ENCODE peak calls at places on chromosomes 16 and 17, in ten cellular contexts. One of them, this sample, is unnamed.

GRCh38 chr17:22268912-22269220 is 576.5 kb downstream of the KCNJ18 start:
- DNase-seq in B cell: no peak
- DNase-seq in GM23338: no peak
- DNase-seq in choroid plexus epithelial cell: no peak
- DNase-seq in IMR-90: no peak
- DNase-seq in tibial artery: no peak
- DNase-seq in left ventricle myocardium inferior: no peak
- DNase-seq in AG10803: no peak
- DNase-seq in H1: no peak
- DNase-seq in fibroblast of lung: no peak
- DNase-seq in this sample: no peak

GRCh38 chr16:50671644-50672260 is 9.4 kb downstream of the SNX20 start:
- DNase-seq in B cell: peak
- DNase-seq in GM23338: peak
- DNase-seq in choroid plexus epithelial cell: peak
- DNase-seq in IMR-90: peak
- DNase-seq in tibial artery: no peak
- DNase-seq in left ventricle myocardium inferior: no peak
- DNase-seq in AG10803: no peak
- DNase-seq in H1: no peak
- DNase-seq in fibroblast of lung: no peak
- DNase-seq in this sample: no peak

GRCh38 chr17:29931253-29931932 is 1.4 kb upstream of the SSH2 start:
- DNase-seq in B cell: peak
- DNase-seq in GM23338: peak
- DNase-seq in choroid plexus epithelial cell: peak
- DNase-seq in IMR-90: peak
- DNase-seq in tibial artery: peak
- DNase-seq in left ventricle myocardium inferior: peak
- DNase-seq in AG10803: peak
- DNase-seq in H1: no peak
- DNase-seq in fibroblast of lung: peak
- DNase-seq in this sample: peak

GRCh38 chr16:89246903-89247733 is 29.6 kb downstream of the ZNF778 start:
- DNase-seq in B cell: peak
- DNase-seq in GM23338: peak
- DNase-seq in choroid plexus epithelial cell: peak
- DNase-seq in IMR-90: peak
- DNase-seq in tibial artery: peak
- DNase-seq in left ventricle myocardium inferior: peak
- DNase-seq in AG10803: peak
- DNase-seq in H1: peak
- DNase-seq in fibroblast of lung: peak
- DNase-seq in this sample: peak

GRCh38 chr17:1181769-1182137 is 2.0 kb upstream of the ABR start:
- DNase-seq in B cell: peak
- DNase-seq in GM23338: no peak
- DNase-seq in choroid plexus epithelial cell: peak
- DNase-seq in IMR-90: peak
- DNase-seq in tibial artery: no peak
- DNase-seq in left ventricle myocardium inferior: no peak
- DNase-seq in AG10803: no peak
- DNase-seq in H1: no peak
- DNase-seq in fibroblast of lung: peak
- DNase-seq in this sample: no peak

GRCh38 chr16:80014241-80014939 is 413.9 kb upstream of the MAF start:
- DNase-seq in B cell: no peak
- DNase-seq in GM23338: no peak
- DNase-seq in choroid plexus epithelial cell: no peak
- DNase-seq in IMR-90: no peak
- DNase-seq in tibial artery: no peak
- DNase-seq in left ventricle myocardium inferior: no peak
- DNase-seq in AG10803: peak
- DNase-seq in H1: no peak
- DNase-seq in fibroblast of lung: peak
- DNase-seq in this sample: no peak

GRCh38 chr16:80580109-80580832 is 39.5 kb downstream of the DYNLRB2 start:
- DNase-seq in B cell: peak
- DNase-seq in GM23338: peak
- DNase-seq in choroid plexus epithelial cell: peak
- DNase-seq in IMR-90: peak
- DNase-seq in tibial artery: no peak
- DNase-seq in left ventricle myocardium inferior: no peak
- DNase-seq in AG10803: peak
- DNase-seq in H1: no peak
- DNase-seq in fibroblast of lung: peak
- DNase-seq in this sample: no peak

GRCh38 chr16:77499373-77500285 is 64.8 kb upstream of the ADAMTS18 start:
- DNase-seq in B cell: no peak
- DNase-seq in GM23338: no peak
- DNase-seq in choroid plexus epithelial cell: peak
- DNase-seq in IMR-90: no peak
- DNase-seq in tibial artery: peak
- DNase-seq in left ventricle myocardium inferior: peak
- DNase-seq in AG10803: peak
- DNase-seq in H1: no peak
- DNase-seq in fibroblast of lung: peak
- DNase-seq in this sample: no peak

GRCh38 chr16:4811242-4811641 is 8.8 kb upstream of the ROGDI start:
- DNase-seq in B cell: no peak
- DNase-seq in GM23338: no peak
- DNase-seq in choroid plexus epithelial cell: no peak
- DNase-seq in IMR-90: no peak
- DNase-seq in tibial artery: no peak
- DNase-seq in left ventricle myocardium inferior: no peak
- DNase-seq in AG10803: no peak
- DNase-seq in H1: no peak
- DNase-seq in fibroblast of lung: no peak
- DNase-seq in this sample: no peak

GRCh38 chr17:64554028-64554637 is 47.4 kb downstream of the CEP95 start:
- DNase-seq in B cell: no peak
- DNase-seq in GM23338: no peak
- DNase-seq in choroid plexus epithelial cell: no peak
- DNase-seq in IMR-90: no peak
- DNase-seq in tibial artery: no peak
- DNase-seq in left ventricle myocardium inferior: no peak
- DNase-seq in AG10803: no peak
- DNase-seq in H1: no peak
- DNase-seq in fibroblast of lung: no peak
- DNase-seq in this sample: no peak

GRCh38 chr16:1449201-1449788 is 4.9 kb upstream of the CCDC154 start:
- DNase-seq in B cell: no peak
- DNase-seq in GM23338: no peak
- DNase-seq in choroid plexus epithelial cell: no peak
- DNase-seq in IMR-90: no peak
- DNase-seq in tibial artery: no peak
- DNase-seq in left ventricle myocardium inferior: no peak
- DNase-seq in AG10803: no peak
- DNase-seq in H1: no peak
- DNase-seq in fibroblast of lung: no peak
- DNase-seq in this sample: no peak

GRCh38 chr16:24508614-24509013 is 30.8 kb upstream of the RBBP6 start:
- DNase-seq in B cell: no peak
- DNase-seq in GM23338: no peak
- DNase-seq in choroid plexus epithelial cell: peak
- DNase-seq in IMR-90: peak
- DNase-seq in tibial artery: peak
- DNase-seq in left ventricle myocardium inferior: no peak
- DNase-seq in AG10803: peak
- DNase-seq in H1: no peak
- DNase-seq in fibroblast of lung: peak
- DNase-seq in this sample: no peak

GRCh38 chr17:44541884-44542581 is 15.3 kb upstream of the FZD2 start:
- DNase-seq in B cell: no peak
- DNase-seq in GM23338: peak
- DNase-seq in choroid plexus epithelial cell: no peak
- DNase-seq in IMR-90: no peak
- DNase-seq in tibial artery: no peak
- DNase-seq in left ventricle myocardium inferior: no peak
- DNase-seq in AG10803: no peak
- DNase-seq in H1: no peak
- DNase-seq in fibroblast of lung: no peak
- DNase-seq in this sample: no peak

GRCh38 chr16:46976550-46976949 is 3.1 kb upstream of the DNAJA2 start:
- DNase-seq in B cell: no peak
- DNase-seq in GM23338: no peak
- DNase-seq in choroid plexus epithelial cell: no peak
- DNase-seq in IMR-90: no peak
- DNase-seq in tibial artery: no peak
- DNase-seq in left ventricle myocardium inferior: no peak
- DNase-seq in AG10803: no peak
- DNase-seq in H1: no peak
- DNase-seq in fibroblast of lung: no peak
- DNase-seq in this sample: no peak

GRCh38 chr16:23064642-23065041 is 84.6 kb downstream of the USP31 start:
- DNase-seq in B cell: no peak
- DNase-seq in GM23338: no peak
- DNase-seq in choroid plexus epithelial cell: no peak
- DNase-seq in IMR-90: no peak
- DNase-seq in tibial artery: no peak
- DNase-seq in left ventricle myocardium inferior: no peak
- DNase-seq in AG10803: peak
- DNase-seq in H1: no peak
- DNase-seq in fibroblast of lung: no peak
- DNase-seq in this sample: no peak

GRCh38 chr16:82062645-82063058 is 27.6 kb downstream of the HSD17B2 start:
- DNase-seq in B cell: no peak
- DNase-seq in GM23338: no peak
- DNase-seq in choroid plexus epithelial cell: peak
- DNase-seq in IMR-90: peak
- DNase-seq in tibial artery: no peak
- DNase-seq in left ventricle myocardium inferior: no peak
- DNase-seq in AG10803: peak
- DNase-seq in H1: no peak
- DNase-seq in fibroblast of lung: peak
- DNase-seq in this sample: no peak

GRCh38 chr17:82596316-82596715 is 51.9 kb downstream of the WDR45B start:
- DNase-seq in B cell: no peak
- DNase-seq in GM23338: no peak
- DNase-seq in choroid plexus epithelial cell: no peak
- DNase-seq in IMR-90: no peak
- DNase-seq in tibial artery: no peak
- DNase-seq in left ventricle myocardium inferior: no peak
- DNase-seq in AG10803: no peak
- DNase-seq in H1: no peak
- DNase-seq in fibroblast of lung: no peak
- DNase-seq in this sample: no peak

GRCh38 chr17:78766743-78767294 is 15.3 kb downstream of the CYTH1 start:
- DNase-seq in B cell: no peak
- DNase-seq in GM23338: no peak
- DNase-seq in choroid plexus epithelial cell: no peak
- DNase-seq in IMR-90: no peak
- DNase-seq in tibial artery: no peak
- DNase-seq in left ventricle myocardium inferior: no peak
- DNase-seq in AG10803: no peak
- DNase-seq in H1: no peak
- DNase-seq in fibroblast of lung: no peak
- DNase-seq in this sample: no peak
- TF ChIP-seq CTCF in B cell: no peak
- TF ChIP-seq CTCF in GM23338: no peak
- TF ChIP-seq CTCF in choroid plexus epithelial cell: no peak
- TF ChIP-seq CTCF in IMR-90: no peak
- TF ChIP-seq CTCF in tibial artery: no peak
- TF ChIP-seq CTCF in left ventricle myocardium inferior: no peak
- TF ChIP-seq CTCF in AG10803: no peak
- TF ChIP-seq CTCF in H1: no peak
- TF ChIP-seq CTCF in fibroblast of lung: no peak
- TF ChIP-seq CTCF in this sample: no peak

GRCh38 chr17:61002316-61002736 is 324.7 kb downstream of the BCAS3 start:
- DNase-seq in B cell: peak
- DNase-seq in GM23338: peak
- DNase-seq in choroid plexus epithelial cell: peak
- DNase-seq in IMR-90: peak
- DNase-seq in tibial artery: no peak
- DNase-seq in left ventricle myocardium inferior: no peak
- DNase-seq in AG10803: peak
- DNase-seq in H1: no peak
- DNase-seq in fibroblast of lung: peak
- DNase-seq in this sample: no peak
- TF ChIP-seq CTCF in B cell: peak
- TF ChIP-seq CTCF in GM23338: peak
- TF ChIP-seq CTCF in choroid plexus epithelial cell: peak
- TF ChIP-seq CTCF in IMR-90: peak
- TF ChIP-seq CTCF in tibial artery: peak
- TF ChIP-seq CTCF in left ventricle myocardium inferior: peak
- TF ChIP-seq CTCF in AG10803: peak
- TF ChIP-seq CTCF in H1: no peak
- TF ChIP-seq CTCF in fibroblast of lung: peak
- TF ChIP-seq CTCF in this sample: peak

DNA sequence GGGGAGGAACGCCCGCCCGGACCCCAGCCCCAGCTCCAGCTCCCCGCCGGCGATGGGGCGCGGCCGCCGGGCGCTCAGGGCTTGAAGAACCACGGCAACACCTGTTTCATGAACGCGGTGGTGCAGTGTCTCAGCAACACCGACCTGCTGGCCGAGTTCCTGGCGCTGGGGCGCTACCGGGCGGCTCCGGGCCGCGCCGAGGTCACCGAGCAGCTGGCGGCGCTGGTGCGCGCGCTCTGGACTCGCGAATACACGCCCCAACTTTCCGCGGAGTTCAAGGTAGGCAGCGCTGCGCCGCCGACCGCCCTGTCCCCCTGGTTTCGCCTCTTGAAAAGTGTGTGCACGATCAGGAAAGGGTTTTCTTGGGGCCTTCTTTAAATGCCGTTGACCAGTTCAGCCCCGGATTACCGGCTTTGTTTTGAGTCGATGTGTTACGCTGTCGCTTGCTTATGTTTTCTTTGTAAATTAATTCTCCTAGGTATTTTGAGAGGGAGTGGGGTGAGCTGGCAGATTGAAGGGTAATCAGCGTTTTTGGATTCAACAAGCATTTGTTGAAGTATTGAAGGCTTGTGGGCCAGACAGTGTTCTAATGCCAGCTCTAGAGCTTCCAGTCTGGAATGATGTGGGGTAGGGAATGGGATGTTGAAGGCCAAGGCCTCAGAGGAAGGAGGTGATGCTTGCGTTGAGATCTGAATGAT is 690 bp downstream of the USP43 start:
- DNase-seq in B cell: peak
- DNase-seq in GM23338: peak
- DNase-seq in choroid plexus epithelial cell: peak
- DNase-seq in IMR-90: no peak
- DNase-seq in tibial artery: no peak
- DNase-seq in left ventricle myocardium inferior: peak
- DNase-seq in AG10803: no peak
- DNase-seq in H1: no peak
- DNase-seq in fibroblast of lung: peak
- DNase-seq in this sample: no peak
- TF ChIP-seq CTCF in B cell: no peak
- TF ChIP-seq CTCF in GM23338: no peak
- TF ChIP-seq CTCF in choroid plexus epithelial cell: no peak
- TF ChIP-seq CTCF in IMR-90: no peak
- TF ChIP-seq CTCF in tibial artery: no peak
- TF ChIP-seq CTCF in left ventricle myocardium inferior: no peak
- TF ChIP-seq CTCF in AG10803: no peak
- TF ChIP-seq CTCF in H1: peak
- TF ChIP-seq CTCF in fibroblast of lung: no peak
- TF ChIP-seq CTCF in this sample: no peak

DNA sequence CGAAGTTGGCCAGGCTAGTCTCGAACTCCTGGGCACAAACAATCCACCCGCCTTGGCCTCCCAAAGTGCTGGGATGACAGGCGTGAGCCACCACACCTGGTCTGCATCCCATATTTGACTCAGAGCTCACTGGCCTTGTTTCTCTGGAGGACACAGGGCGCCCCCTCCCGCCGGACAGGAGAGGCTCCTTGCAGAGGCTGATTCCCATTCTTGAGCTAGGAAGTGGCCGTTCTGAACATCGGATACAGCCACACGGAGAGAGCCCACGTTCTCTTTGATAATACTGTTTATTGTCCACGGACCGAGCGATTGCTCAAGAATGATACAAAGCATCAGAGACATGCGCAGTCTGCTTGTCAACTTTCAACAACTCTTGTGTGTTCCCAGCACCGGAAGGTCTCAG is 12.1 kb upstream of the USP36 start:
- DNase-seq in B cell: no peak
- DNase-seq in GM23338: peak
- DNase-seq in choroid plexus epithelial cell: no peak
- DNase-seq in IMR-90: peak
- DNase-seq in tibial artery: no peak
- DNase-seq in left ventricle myocardium inferior: no peak
- DNase-seq in AG10803: no peak
- DNase-seq in H1: no peak
- DNase-seq in fibroblast of lung: no peak
- DNase-seq in this sample: no peak
- TF ChIP-seq CTCF in B cell: no peak
- TF ChIP-seq CTCF in GM23338: peak
- TF ChIP-seq CTCF in choroid plexus epithelial cell: peak
- TF ChIP-seq CTCF in IMR-90: peak
- TF ChIP-seq CTCF in tibial artery: no peak
- TF ChIP-seq CTCF in left ventricle myocardium inferior: peak
- TF ChIP-seq CTCF in AG10803: no peak
- TF ChIP-seq CTCF in H1: peak
- TF ChIP-seq CTCF in fibroblast of lung: peak
- TF ChIP-seq CTCF in this sample: no peak

This sample was measured in CD14-positive monocyte.